ENCODE peak calls at places on chromosomes 16 and 17, in ten cellular contexts. V is HFFc6; F is mucosa of descending colon; T is renal cortical epithelial cell; N is left ventricle myocardium inferior; Y is right cardiac atrium; J is activated naive CD4-positive, alpha-beta T cell treated with Interleukin-2 at 50 U/mL for 16 hours; Q is cardiac fibroblast; A is GM18507; I is NCI-H82. U is an unnamed sample.

GRCh38 chr17:75681289-75681688 is 14.2 kb downstream of the SAP30BP start:
- DNase-seq in Y (no peak), J (no peak), V (peak), F (no peak), A (no peak), I (no peak), T (peak), Q (peak), N (no peak), U (no peak)

GRCh38 chr16:4111748-4112696 is 4.2 kb downstream of the ADCY9 start:
- DNase-seq in T (no peak), V (peak), A (no peak), Q (peak), I (no peak), J (no peak), F (peak), Y (no peak), N (no peak), U (no peak)

GRCh38 chr16:19005561-19006445 is 22.1 kb downstream of the TMC7 start:
- DNase-seq in A (no peak), I (no peak), T (no peak), Y (peak), V (no peak), F (peak), Q (peak), J (no peak), N (peak), U (peak)

GRCh38 chr16:50038756-50039529 is 13.9 kb downstream of the CNEP1R1 start:
- DNase-seq in F (peak), Q (no peak), A (no peak), V (no peak), I (peak), J (no peak), Y (peak), N (peak), T (no peak), U (no peak)

GRCh38 chr17:64097196-64097936 is 32.6 kb downstream of the ERN1 start:
- DNase-seq in I (peak), Q (peak), N (no peak), Y (no peak), A (no peak), J (no peak), F (no peak), V (peak), T (no peak), U (no peak)

GRCh38 chr16:87320510-87321227 is 3.5 kb upstream of the C16orf95 start:
- DNase-seq in V (no peak), N (no peak), F (no peak), J (no peak), Y (no peak), I (peak), A (no peak), T (no peak), Q (no peak), U (no peak)

GRCh38 chr17:50640701-50641338 is 6.1 kb downstream of the ABCC3 start:
- DNase-seq in I (no peak), V (peak), Y (peak), Q (peak), N (no peak), T (peak), A (no peak), F (peak), J (no peak), U (peak)

GRCh38 chr17:22506231-22506630 is 813.9 kb downstream of the KCNJ18 start:
- DNase-seq in N (no peak), F (no peak), Q (no peak), Y (no peak), J (no peak), V (no peak), I (no peak), T (no peak), A (no peak), U (no peak)

GRCh38 chr16:85616608-85617311 is 3.6 kb downstream of the GSE1 start:
- DNase-seq in A (no peak), N (peak), Y (peak), Q (no peak), T (no peak), J (peak), I (no peak), V (no peak), F (peak), U (no peak)

GRCh38 chr17:32283745-32284207 is 18.1 kb downstream of the RHBDL3 start:
- DNase-seq in F (no peak), Y (no peak), I (no peak), N (no peak), J (no peak), A (no peak), T (peak), V (peak), Q (peak), U (no peak)

GRCh38 chr16:88922114-88922825 is 54.7 kb downstream of the CBFA2T3 start:
- DNase-seq in N (peak), I (peak), Y (peak), Q (peak), T (peak), V (no peak), J (no peak), F (peak), A (no peak), U (peak)

GRCh38 chr16:22321340-22322001 is 24.3 kb downstream of the POLR3E start:
- DNase-seq in Y (peak), F (peak), V (peak), I (peak), T (peak), J (peak), N (peak), Q (peak), A (peak), U (peak)

GRCh38 chr17:78236362-78237127 is 5.1 kb downstream of the TMEM235 start:
- DNase-seq in Y (no peak), N (no peak), I (peak), T (no peak), J (no peak), A (no peak), F (no peak), Q (no peak), V (no peak), U (no peak)

GRCh38 chr17:77303620-77304019 is 162.9 kb downstream of the SEC14L1 start:
- DNase-seq in F (no peak), N (no peak), J (no peak), I (no peak), Y (no peak), V (no peak), Q (no peak), A (no peak), T (no peak), U (no peak)

GRCh38 chr16:86772671-86773338 is 194.5 kb downstream of the FOXL1 start:
- DNase-seq in N (no peak), Y (no peak), V (peak), F (no peak), I (no peak), J (no peak), A (no peak), Q (peak), T (peak), U (peak)

GRCh38 chr17:7405413-7405881 is 1.6 kb upstream of the TMEM256 start:
- DNase-seq in V (no peak), I (peak), T (no peak), Q (no peak), A (no peak), F (peak), Y (no peak), N (no peak), J (no peak), U (no peak)

GRCh38 chr17:32276217-32276616 is 10.6 kb downstream of the RHBDL3 start:
- DNase-seq in Q (no peak), V (no peak), J (no peak), I (no peak), F (no peak), T (no peak), N (no peak), A (no peak), Y (no peak), U (no peak)

U was measured in Caki2.